ENCODE peak calls at places on chromosomes 13 and 19, in four cellular contexts. One of them, this sample, is unnamed.

GRCh38 chr13:82011355-82011754 is 1670.4 kb upstream of the SPRY2 start:
- DNase-seq in heart left ventricle: no peak
- DNase-seq in Peyer's patch: no peak
- DNase-seq in prostate gland: no peak
- DNase-seq in this sample: no peak

GRCh38 chr13:110634558-110634957 is 19.2 kb downstream of the NAXD start:
- DNase-seq in heart left ventricle: no peak
- DNase-seq in Peyer's patch: no peak
- DNase-seq in prostate gland: no peak
- DNase-seq in this sample: no peak

GRCh38 chr13:59801107-59801880 is 362.4 kb downstream of the DIAPH3 start:
- DNase-seq in heart left ventricle: no peak
- DNase-seq in Peyer's patch: no peak
- DNase-seq in prostate gland: no peak
- DNase-seq in this sample: no peak

GRCh38 chr13:41675306-41675705 is 218.0 kb downstream of the RGCC start:
- DNase-seq in heart left ventricle: no peak
- DNase-seq in Peyer's patch: no peak
- DNase-seq in prostate gland: no peak
- DNase-seq in this sample: no peak

GRCh38 chr13:113930711-113931637 is 42.9 kb downstream of the C13orf46 start:
- DNase-seq in heart left ventricle: peak; percentile 14
- DNase-seq in Peyer's patch: peak; percentile 42
- DNase-seq in prostate gland: no peak
- DNase-seq in this sample: peak; percentile 81

GRCh38 chr19:48636859-48637448 is at the start of gene DBP:
- DNase-seq in heart left ventricle: no peak
- DNase-seq in Peyer's patch: peak; percentile 76
- DNase-seq in prostate gland: no peak
- DNase-seq in this sample: peak; percentile 94

GRCh38 chr13:94298346-94298745 is 181.1 kb downstream of the DCT start:
- DNase-seq in heart left ventricle: no peak
- DNase-seq in Peyer's patch: no peak
- DNase-seq in prostate gland: no peak
- DNase-seq in this sample: no peak

GRCh38 chr19:42121036-42121621 is 11.1 kb downstream of the POU2F2 start:
- DNase-seq in heart left ventricle: no peak
- DNase-seq in Peyer's patch: no peak
- DNase-seq in prostate gland: no peak
- DNase-seq in this sample: no peak

GRCh38 chr19:48660854-48661731 is 11.7 kb downstream of the NTN5 start:
- DNase-seq in heart left ventricle: peak; percentile 90
- DNase-seq in Peyer's patch: peak; percentile 93
- DNase-seq in prostate gland: peak; percentile 51
- DNase-seq in this sample: peak; percentile 94

GRCh38 chr13:107258599-107259187 is 690.8 kb upstream of the ARGLU1 start:
- DNase-seq in heart left ventricle: no peak
- DNase-seq in Peyer's patch: no peak
- DNase-seq in prostate gland: no peak
- DNase-seq in this sample: no peak

GRCh38 chr13:102825921-102826706 is 19.7 kb upstream of the ERCC5 start:
- DNase-seq in heart left ventricle: no peak
- DNase-seq in Peyer's patch: no peak
- DNase-seq in prostate gland: no peak
- DNase-seq in this sample: no peak

GRCh38 chr13:45511310-45512147 is 46.8 kb downstream of the COG3 start:
- DNase-seq in heart left ventricle: no peak
- DNase-seq in Peyer's patch: peak; percentile 60
- DNase-seq in prostate gland: peak; percentile 34
- DNase-seq in this sample: no peak

GRCh38 chr13:101520672-101521071 is 68.2 kb downstream of the ITGBL1 start:
- DNase-seq in heart left ventricle: no peak
- DNase-seq in Peyer's patch: no peak
- DNase-seq in prostate gland: no peak
- DNase-seq in this sample: no peak

GRCh38 chr19:48186541-48186991 is 16.1 kb downstream of the ZSWIM9 start:
- DNase-seq in heart left ventricle: no peak
- DNase-seq in Peyer's patch: no peak
- DNase-seq in prostate gland: no peak
- DNase-seq in this sample: peak; percentile 63

DNA sequence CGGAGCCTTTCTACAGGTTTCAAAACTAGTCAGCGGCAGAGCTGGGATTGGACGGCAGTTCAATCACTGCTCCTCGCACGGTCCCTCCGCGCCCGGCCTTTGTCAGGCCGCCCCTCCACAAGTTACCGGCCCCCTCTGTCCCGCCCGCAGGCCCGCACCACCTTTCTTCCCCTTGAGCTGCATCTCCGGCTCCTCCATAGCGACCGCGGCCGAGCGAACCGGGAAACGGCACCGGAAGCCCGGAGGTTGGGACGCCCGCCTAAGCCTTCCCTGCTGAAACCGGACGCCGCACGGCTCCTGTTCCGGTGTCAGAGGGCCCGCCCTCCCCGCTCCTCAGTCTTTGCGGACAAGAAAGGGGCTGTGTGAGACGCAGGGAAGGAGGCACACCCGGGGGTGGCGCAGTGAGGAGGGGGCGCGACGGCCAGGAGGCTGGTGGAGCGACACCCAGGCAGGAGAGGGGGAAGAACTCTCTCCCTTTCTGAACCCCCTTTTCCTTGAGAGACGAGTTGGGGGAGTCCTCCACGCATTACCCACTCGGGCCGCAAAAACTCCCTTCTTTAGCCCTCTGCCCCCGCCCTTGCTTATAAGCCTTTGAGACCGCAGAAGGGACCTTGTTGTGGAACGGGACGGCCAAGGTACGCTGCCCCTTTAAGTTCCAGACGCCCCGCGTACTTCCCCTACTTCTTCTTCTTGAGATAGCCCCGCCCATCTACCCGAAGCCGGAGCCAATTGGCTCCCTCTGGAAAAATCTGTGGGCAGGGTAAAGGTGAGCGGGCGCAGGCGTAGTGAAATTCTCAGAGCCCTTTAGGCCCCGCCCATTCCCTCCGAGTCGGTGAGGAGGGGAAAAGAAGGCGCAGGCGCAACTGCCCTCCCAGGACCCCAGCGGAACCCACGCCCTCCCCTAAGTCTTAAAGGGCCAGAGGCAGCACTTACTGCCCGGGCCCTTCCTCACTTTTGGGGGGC is at the start of the genes BORCS8 and RFXANK:
- DNase-seq in heart left ventricle: peak; percentile 99
- DNase-seq in Peyer's patch: peak; percentile 100
- DNase-seq in prostate gland: peak; percentile 99
- DNase-seq in this sample: peak; percentile 100
- TF ChIP-seq POLR2A in heart left ventricle: peak; percentile 71
- TF ChIP-seq POLR2A in Peyer's patch: peak; percentile 44
- TF ChIP-seq POLR2A in prostate gland: peak; percentile 48
- TF ChIP-seq POLR2A in this sample: no peak

GRCh38 chr13:27549406-27549981 is 70.8 kb downstream of the LNX2 start:
- DNase-seq in heart left ventricle: no peak
- DNase-seq in Peyer's patch: peak; percentile 87
- DNase-seq in prostate gland: no peak
- DNase-seq in this sample: no peak
- TF ChIP-seq POLR2A in heart left ventricle: no peak
- TF ChIP-seq POLR2A in Peyer's patch: no peak
- TF ChIP-seq POLR2A in prostate gland: no peak
- TF ChIP-seq POLR2A in this sample: no peak

GRCh38 chr19:57632987-57633831 is at the start of gene ZNF211:
- DNase-seq in heart left ventricle: peak; percentile 94
- DNase-seq in Peyer's patch: peak; percentile 96
- DNase-seq in prostate gland: peak; percentile 89
- DNase-seq in this sample: peak; percentile 89
- TF ChIP-seq POLR2A in heart left ventricle: peak; percentile 59
- TF ChIP-seq POLR2A in Peyer's patch: no peak
- TF ChIP-seq POLR2A in prostate gland: peak; percentile 18
- TF ChIP-seq POLR2A in this sample: no peak

GRCh38 chr19:34254552-34255432 is at the start of gene GARRE1:
- DNase-seq in heart left ventricle: peak; percentile 68
- DNase-seq in Peyer's patch: peak; percentile 54
- DNase-seq in prostate gland: peak; percentile 82
- DNase-seq in this sample: no peak

GRCh38 chr19:34257559-34257924 is 3.2 kb downstream of the GARRE1 start:
- DNase-seq in heart left ventricle: no peak
- DNase-seq in Peyer's patch: no peak
- DNase-seq in prostate gland: no peak
- DNase-seq in this sample: no peak

GRCh38 chr19:34255546-34255945 is 1.2 kb downstream of the GARRE1 start:
- DNase-seq in heart left ventricle: no peak
- DNase-seq in Peyer's patch: no peak
- DNase-seq in prostate gland: no peak
- DNase-seq in this sample: no peak

GRCh38 chr19:34256835-34257558 is 2.6 kb downstream of the GARRE1 start:
- DNase-seq in heart left ventricle: no peak
- DNase-seq in Peyer's patch: peak; percentile 33
- DNase-seq in prostate gland: no peak
- DNase-seq in this sample: peak; percentile 70

DNA sequence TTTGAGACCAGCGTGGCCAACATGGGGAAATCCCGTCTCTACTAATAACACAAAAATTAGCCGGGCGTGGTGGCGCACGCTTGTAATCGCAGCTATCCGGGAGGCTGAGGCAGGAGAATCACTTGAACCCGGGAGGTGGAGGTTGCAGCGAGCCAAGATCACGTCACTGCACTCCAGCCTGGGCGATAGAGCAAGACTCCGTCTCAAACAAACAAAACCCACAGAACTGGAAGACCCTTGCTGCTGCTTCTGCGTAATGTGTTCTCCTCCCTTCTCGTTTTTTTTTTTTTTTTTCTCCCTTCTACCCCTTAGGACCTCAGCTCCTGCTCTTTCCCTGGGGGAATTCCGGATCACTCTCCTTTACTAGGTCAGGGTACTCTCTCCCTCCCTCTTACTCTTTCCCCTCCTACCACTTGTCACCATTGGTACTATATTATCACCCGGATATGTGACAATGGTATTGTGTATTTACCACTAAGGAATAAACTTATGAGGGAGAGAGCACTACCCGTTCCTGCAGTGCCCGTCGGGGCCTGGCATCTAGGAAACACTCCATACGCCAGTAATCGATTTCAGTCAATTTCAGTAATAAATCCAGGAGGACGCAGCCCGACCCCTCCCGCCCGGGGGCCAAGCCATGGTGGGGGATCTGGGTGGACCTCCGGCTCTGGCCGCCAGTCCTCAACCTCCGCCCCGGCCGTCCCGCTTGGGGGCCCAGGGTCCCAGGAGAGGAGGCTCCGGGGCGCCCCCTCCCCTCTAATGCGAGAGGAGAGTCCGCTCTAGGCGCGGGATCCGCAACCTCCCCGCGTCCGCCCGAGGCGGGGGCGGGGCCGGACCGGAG is 423 bp upstream of the GARRE1 start:
- DNase-seq in heart left ventricle: peak; percentile 90
- DNase-seq in Peyer's patch: peak; percentile 96
- DNase-seq in prostate gland: no peak
- DNase-seq in this sample: peak; percentile 97
- TF ChIP-seq POLR2A in heart left ventricle: peak; percentile 82
- TF ChIP-seq POLR2A in Peyer's patch: peak; percentile 87
- TF ChIP-seq POLR2A in prostate gland: peak; percentile 91
- TF ChIP-seq POLR2A in this sample: no peak

GRCh38 chr13:44507639-44508038 is 68.5 kb downstream of the TSC22D1 start:
- DNase-seq in heart left ventricle: no peak
- DNase-seq in Peyer's patch: no peak
- DNase-seq in prostate gland: no peak
- DNase-seq in this sample: no peak
- TF ChIP-seq POLR2A in heart left ventricle: no peak
- TF ChIP-seq POLR2A in Peyer's patch: no peak
- TF ChIP-seq POLR2A in prostate gland: no peak
- TF ChIP-seq POLR2A in this sample: no peak

DNA sequence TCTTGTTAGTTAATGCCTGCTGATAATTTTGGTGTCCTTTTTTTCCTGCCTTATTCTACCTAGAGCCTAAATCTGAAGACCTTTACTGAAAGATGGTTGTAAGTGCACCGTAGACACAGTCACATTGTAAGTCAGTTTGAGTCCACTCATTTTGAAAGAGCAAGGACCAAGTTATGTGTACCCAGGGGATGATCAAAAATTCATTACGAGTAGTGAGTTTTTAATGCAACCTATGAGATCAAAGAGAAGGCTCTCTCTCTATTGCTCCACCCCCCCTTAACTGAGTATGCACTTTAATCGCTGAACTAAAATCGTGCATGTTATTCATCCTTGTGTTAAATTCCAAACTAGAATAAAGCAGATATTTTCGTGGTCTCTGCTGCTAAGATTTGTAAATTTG is 1.8 kb downstream of the RAP2A start:
- DNase-seq in heart left ventricle: no peak
- DNase-seq in Peyer's patch: no peak
- DNase-seq in prostate gland: no peak
- DNase-seq in this sample: no peak
- TF ChIP-seq POLR2A in heart left ventricle: no peak
- TF ChIP-seq POLR2A in Peyer's patch: no peak
- TF ChIP-seq POLR2A in prostate gland: no peak
- TF ChIP-seq POLR2A in this sample: no peak

DNA sequence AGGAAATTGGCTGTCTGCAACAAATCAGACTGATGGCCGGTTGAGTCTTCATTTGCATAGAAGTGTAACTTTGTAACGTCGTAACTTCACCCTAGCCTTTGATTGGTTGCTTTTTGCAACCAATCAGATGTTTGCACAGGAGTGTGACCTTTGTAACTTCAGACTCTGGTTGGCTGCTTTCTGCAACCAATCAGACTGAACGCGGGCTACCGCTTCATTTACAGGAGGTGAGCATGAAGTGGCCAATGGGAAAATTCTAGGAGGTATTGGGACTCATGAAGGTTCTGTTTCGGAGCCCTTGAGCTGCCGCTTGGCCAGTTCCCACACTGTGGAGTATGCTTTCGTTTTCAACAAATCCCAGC is 441 bp upstream of the ZNF559 start:
- DNase-seq in heart left ventricle: peak; percentile 79
- DNase-seq in Peyer's patch: peak; percentile 77
- DNase-seq in prostate gland: peak; percentile 44
- DNase-seq in this sample: peak; percentile 83
- TF ChIP-seq POLR2A in heart left ventricle: no peak
- TF ChIP-seq POLR2A in Peyer's patch: no peak
- TF ChIP-seq POLR2A in prostate gland: no peak
- TF ChIP-seq POLR2A in this sample: no peak

GRCh38 chr19:2278504-2279158 is 3.3 kb downstream of the PEAK3 start:
- DNase-seq in heart left ventricle: no peak
- DNase-seq in Peyer's patch: peak; percentile 80
- DNase-seq in prostate gland: no peak
- DNase-seq in this sample: no peak
- TF ChIP-seq POLR2A in heart left ventricle: no peak
- TF ChIP-seq POLR2A in Peyer's patch: no peak
- TF ChIP-seq POLR2A in prostate gland: no peak
- TF ChIP-seq POLR2A in this sample: no peak